ENCODE peak calls at places on chromosomes 6 and 20, in five cellular contexts. C, H, V, T and E are unnamed samples.

GRCh38 chr6:151242420-151242841 is 2.7 kb downstream of the AKAP12 start:
- DNase-seq in T (no peak), H (no peak), V (peak; percentile 37), C (no peak), E (peak; percentile 26)

GRCh38 chr6:20313086-20313485 is 88.6 kb upstream of the E2F3 start:
- DNase-seq in T (no peak), V (no peak), C (no peak), H (no peak), E (no peak)

GRCh38 chr6:148885920-148886845 is 139.4 kb downstream of the UST start:
- DNase-seq in C (no peak), H (no peak), T (no peak), V (no peak), E (no peak)

GRCh38 chr6:48744948-48745347 is 634.0 kb upstream of the PTCHD4 start:
- DNase-seq in C (no peak), H (peak; percentile 82), V (no peak), T (peak; percentile 61), E (peak; percentile 62)

GRCh38 chr6:155354167-155354566 is 39.9 kb upstream of the TFB1M start:
- DNase-seq in C (no peak), H (no peak), V (no peak), T (no peak), E (no peak)

GRCh38 chr6:101851911-101852310 is 458.4 kb downstream of the GRIK2 start:
- DNase-seq in T (peak; percentile 49), V (no peak), C (no peak), H (peak; percentile 3), E (peak; percentile 69)

GRCh38 chr20:23153696-23154341 is 67.7 kb upstream of the CD93 start:
- DNase-seq in C (no peak), H (no peak), T (no peak), V (no peak), E (no peak)

GRCh38 chr6:37694259-37694658 is 3.4 kb downstream of the MDGA1 start:
- DNase-seq in C (no peak), H (no peak), V (no peak), T (no peak), E (no peak)

GRCh38 chr6:128725271-128726233 is 157.4 kb upstream of the LAMA2 start:
- DNase-seq in C (peak; percentile 2), H (peak; percentile 55), V (peak; percentile 39), T (peak; percentile 38), E (peak; percentile 62)

GRCh38 chr6:142886431-142887170 is 58.4 kb downstream of the HIVEP2 start:
- DNase-seq in T (peak; percentile 69), H (peak; percentile 52), C (no peak), V (no peak), E (peak; percentile 75)

GRCh38 chr6:38110407-38111025 is 291.0 kb downstream of the ZFAND3 start:
- DNase-seq in V (no peak), H (no peak), C (no peak), T (no peak), E (peak; percentile 12)

GRCh38 chr6:30883743-30884520 is at the start of gene DDR1:
- DNase-seq in V (peak; percentile 81), T (peak; percentile 54), H (peak; percentile 75), C (peak; percentile 58), E (peak; percentile 21)

GRCh38 chr6:37822851-37823682 is 3.5 kb downstream of the ZFAND3 start:
- DNase-seq in C (no peak), H (peak; percentile 61), T (no peak), V (peak; percentile 30), E (peak; percentile 49)

GRCh38 chr6:49934770-49935169 is 29.2 kb downstream of the DEFB114 start:
- DNase-seq in V (no peak), T (no peak), H (no peak), C (no peak), E (no peak)

GRCh38 chr6:112251170-112251945 is 3.0 kb downstream of the LAMA4 start:
- DNase-seq in T (peak; percentile 79), V (peak; percentile 75), H (no peak), C (no peak), E (peak; percentile 88)

GRCh38 chr6:159252955-159253508 is 83.8 kb downstream of the FNDC1 start:
- DNase-seq in V (no peak), H (peak; percentile 39), C (peak; percentile 23), T (peak; percentile 45), E (peak; percentile 60)

GRCh38 chr6:85620308-85620707 is 22.4 kb downstream of the SYNCRIP start:
- DNase-seq in C (no peak), H (no peak), T (peak; percentile 33), V (no peak), E (no peak)

GRCh38 chr6:112936476-112936875 is 589.3 kb downstream of the RFPL4B start:
- DNase-seq in H (no peak), V (no peak), T (peak; percentile 72), C (no peak), E (peak; percentile 95)

GRCh38 chr6:45864651-45865050 is 151.0 kb downstream of the CLIC5 start:
- DNase-seq in C (no peak), H (peak; percentile 59), V (no peak), T (no peak), E (no peak)

GRCh38 chr20:57434390-57434700 is 43.1 kb downstream of the RBM38 start:
- DNase-seq in H (no peak), V (peak; percentile 51), C (no peak), T (no peak), E (no peak)

GRCh38 chr6:124783344-124783743 is 178.9 kb upstream of the RNF217 start:
- DNase-seq in V (no peak), T (no peak), H (no peak), C (no peak), E (no peak)

GRCh38 chr6:94177429-94177828 is 758.1 kb upstream of the EPHA7 start:
- DNase-seq in C (no peak), T (no peak), H (no peak), V (no peak), E (no peak)

GRCh38 chr6:148343028-148343374 is 363 bp downstream of the SASH1 start:
- DNase-seq in V (peak; percentile 48), T (no peak), H (no peak), C (no peak), E (no peak)

GRCh38 chr6:106087548-106088325 is 1.6 kb downstream of the PRDM1 start:
- DNase-seq in C (no peak), V (peak; percentile 27), H (peak; percentile 53), T (peak; percentile 87), E (peak; percentile 87)
- H3K4me3 ChIP-seq in C (peak overlapping the region; percentile 67), V (no peak overlapping the region), H (peak overlapping the region; percentile 86), T (peak overlapping the region; percentile 85), E (peak overlapping the region; percentile 60)

GRCh38 chr20:4862661-4863060 is 138.6 kb downstream of the SLC23A2 start:
- DNase-seq in V (no peak), T (no peak), H (no peak), C (no peak), E (no peak)

GRCh38 chr20:4869290-4870193 is 131.8 kb downstream of the SLC23A2 start:
- DNase-seq in H (peak; percentile 92), V (no peak), C (peak; percentile 89), T (peak; percentile 86), E (no peak)

GRCh38 chr20:4867036-4867435 is 134.3 kb downstream of the SLC23A2 start:
- DNase-seq in C (no peak), H (no peak), V (no peak), T (no peak), E (no peak)

GRCh38 chr20:4864292-4864691 is 137.0 kb downstream of the SLC23A2 start:
- DNase-seq in C (no peak), V (no peak), H (peak; percentile 61), T (peak; percentile 5), E (no peak)

GRCh38 chr20:4866429-4866828 is 134.9 kb downstream of the SLC23A2 start:
- DNase-seq in T (no peak), C (no peak), V (no peak), H (no peak), E (no peak)
- TF ChIP-seq CTCF in T (no peak), C (no peak), V (no peak), H (no peak), E (no peak)

GRCh38 chr6:110356778-110357177 is 1.4 kb downstream of the METTL24 start:
- DNase-seq in C (no peak), T (no peak), H (no peak), V (no peak), E (no peak)
- H3K4me3 ChIP-seq in C (no peak overlapping the region), T (no peak overlapping the region), H (no peak overlapping the region), V (peak overlapping the region; percentile 68), E (no peak overlapping the region)

GRCh38 chr6:41450581-41450980 is 95.6 kb upstream of the FOXP4 start:
- DNase-seq in T (no peak), V (no peak), H (no peak), C (no peak), E (no peak)

GRCh38 chr6:41449399-41450245 is 96.6 kb upstream of the FOXP4 start:
- DNase-seq in C (no peak), T (no peak), H (no peak), V (peak; percentile 49), E (peak; percentile 52)

GRCh38 chr6:41452763-41453162 is 93.4 kb upstream of the FOXP4 start:
- DNase-seq in V (no peak), T (no peak), H (no peak), C (no peak), E (no peak)

GRCh38 chr6:41451515-41452163 is 94.5 kb upstream of the FOXP4 start:
- DNase-seq in V (peak; percentile 38), C (no peak), T (peak; percentile 59), H (no peak), E (peak; percentile 47)

DNA sequence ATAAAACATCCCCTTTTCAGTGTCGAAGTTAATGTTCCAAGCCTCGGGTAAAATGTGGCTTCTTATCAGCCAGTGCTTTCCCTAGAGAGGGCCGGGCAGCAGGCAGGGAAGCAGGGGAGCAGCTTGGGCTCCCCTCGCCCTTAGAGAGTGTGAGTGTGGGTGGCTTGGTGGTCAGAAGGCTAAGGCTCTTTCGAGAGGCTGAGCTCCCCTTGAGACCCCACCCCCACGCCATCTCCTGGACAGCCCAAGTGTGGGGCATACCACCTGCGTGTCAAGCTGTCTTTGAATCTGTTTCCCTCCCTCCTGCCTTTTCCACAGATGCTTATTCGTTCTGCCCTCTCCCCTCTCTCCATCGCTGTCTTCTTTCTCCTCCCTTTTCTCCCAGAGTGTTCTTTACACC is 95.1 kb upstream of the FOXP4 start:
- DNase-seq in H (no peak), T (no peak), V (no peak), C (no peak), E (no peak)
- TF ChIP-seq CTCF in H (peak; percentile 20), T (peak; percentile 6), V (no peak), C (no peak), E (no peak)

GRCh38 chr6:17703256-17703694 is 3.5 kb downstream of the NUP153 start:
- DNase-seq in T (peak; percentile 82), V (no peak), C (no peak), H (peak; percentile 80), E (peak; percentile 97)
- H3K4me3 ChIP-seq in T (no peak overlapping the region), V (no peak overlapping the region), C (no peak overlapping the region), H (peak overlapping the region; percentile 88), E (no peak overlapping the region)

DNA sequence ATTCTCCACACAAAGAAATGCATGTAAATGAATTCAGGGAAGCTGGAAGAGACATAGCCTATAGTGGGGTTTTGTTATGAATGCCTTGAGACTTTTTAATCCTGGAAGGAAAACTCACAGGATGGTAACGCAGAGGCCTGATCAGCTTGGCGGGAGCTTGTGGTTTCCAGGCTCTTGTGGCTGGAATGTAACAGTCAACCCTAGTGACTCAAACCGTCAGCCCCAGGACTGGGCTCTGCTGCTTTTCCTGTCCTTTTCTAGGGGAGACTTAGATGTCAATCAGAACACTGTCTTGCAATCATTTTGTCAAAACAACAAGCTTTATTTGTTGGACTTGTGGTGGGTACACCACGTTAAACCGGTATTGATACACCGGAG is 34.9 kb downstream of the KIF25 start:
- DNase-seq in V (no peak), C (no peak), T (peak; percentile 86), H (peak; percentile 50), E (peak; percentile 86)
- TF ChIP-seq CTCF in V (no peak), C (no peak), T (peak; percentile 63), H (no peak), E (peak; percentile 62)